ENCODE peak calls at places on chromosomes 2 and 18, in five cellular contexts. M is HCT116, N is PC-3, G is PC-9, I is SK-N-SH. E is an unnamed sample.

GRCh38 chr2:189641565-189641964 is 19.7 kb upstream of the ASNSD1 start:
- DNase-seq in M (no peak), I (no peak), N (no peak), G (no peak), E (no peak)

GRCh38 chr2:199261936-199262335 is 195.8 kb downstream of the SATB2 start:
- DNase-seq in N (no peak), G (no peak), I (no peak), M (no peak), E (no peak)

GRCh38 chr18:46705521-46705920 is 48.5 kb upstream of the LOXHD1 start:
- DNase-seq in N (no peak), G (no peak), I (peak; percentile 69), M (no peak), E (no peak)

GRCh38 chr2:115650827-115651226 is 1208.4 kb downstream of the DPP10 start:
- DNase-seq in G (no peak), M (no peak), N (no peak), I (no peak), E (no peak)

GRCh38 chr18:75247601-75248421 is 37.2 kb downstream of the TSHZ1 start:
- DNase-seq in N (peak; percentile 15), M (no peak), I (no peak), G (no peak), E (no peak)

GRCh38 chr2:149307014-149307413 is 23.4 kb upstream of the LYPD6 start:
- DNase-seq in I (peak; percentile 49), N (no peak), M (no peak), G (no peak), E (no peak)

GRCh38 chr2:144317071-144317738 is 202.7 kb downstream of the ZEB2 start:
- DNase-seq in I (no peak), G (no peak), M (no peak), N (no peak), E (no peak)

GRCh38 chr2:65382776-65383357 is 49.5 kb downstream of the SPRED2 start:
- DNase-seq in I (peak; percentile 50), M (peak; percentile 96), G (peak; percentile 98), N (peak; percentile 99), E (peak; percentile 85)

GRCh38 chr18:52615321-52615720 is 275.3 kb downstream of the DCC start:
- DNase-seq in M (no peak), I (no peak), N (no peak), G (no peak), E (no peak)

GRCh38 chr18:78487649-78488048 is 492.0 kb upstream of the SALL3 start:
- DNase-seq in M (no peak), G (no peak), N (no peak), I (no peak), E (no peak)

GRCh38 chr2:120731175-120731574 is 4.5 kb upstream of the GLI2 start:
- DNase-seq in M (no peak), N (no peak), I (no peak), G (no peak), E (no peak)

GRCh38 chr2:110858135-110858737 is 125.9 kb downstream of the ACOXL start:
- DNase-seq in I (no peak), G (no peak), M (no peak), N (no peak), E (peak; percentile 88)

GRCh38 chr2:238667008-238667407 is 180.9 kb upstream of the TWIST2 start:
- DNase-seq in N (no peak), I (no peak), G (no peak), M (no peak), E (no peak)

GRCh38 chr2:208713066-208713465 is 306.5 kb downstream of the PTH2R start:
- DNase-seq in N (no peak), M (no peak), G (no peak), I (no peak), E (no peak)

GRCh38 chr18:8416212-8417019 is 192.8 kb upstream of the RAB12 start:
- DNase-seq in N (peak; percentile 25), M (no peak), G (peak; percentile 12), I (no peak), E (no peak)

GRCh38 chr18:11163668-11164067 is 14.3 kb upstream of the PIEZO2 start:
- DNase-seq in G (no peak), I (peak; percentile 47), M (no peak), N (no peak), E (no peak)

GRCh38 chr2:43318791-43319190 is 92.4 kb upstream of the ZFP36L2 start:
- DNase-seq in M (no peak), G (no peak), I (no peak), N (peak; percentile 75), E (no peak)

GRCh38 chr2:235554936-235555335 is 61.1 kb downstream of the AGAP1 start:
- DNase-seq in N (no peak), M (no peak), G (no peak), I (no peak), E (no peak)

GRCh38 chr2:235556901-235557300 is 63.1 kb downstream of the AGAP1 start:
- DNase-seq in I (no peak), G (no peak), M (no peak), N (no peak), E (no peak)

GRCh38 chr2:235554385-235554784 is 60.5 kb downstream of the AGAP1 start:
- DNase-seq in I (no peak), G (no peak), N (no peak), M (no peak), E (no peak)

GRCh38 chr2:235555356-235555755 is 61.5 kb downstream of the AGAP1 start:
- DNase-seq in I (no peak), M (no peak), G (no peak), N (no peak), E (no peak)

DNA sequence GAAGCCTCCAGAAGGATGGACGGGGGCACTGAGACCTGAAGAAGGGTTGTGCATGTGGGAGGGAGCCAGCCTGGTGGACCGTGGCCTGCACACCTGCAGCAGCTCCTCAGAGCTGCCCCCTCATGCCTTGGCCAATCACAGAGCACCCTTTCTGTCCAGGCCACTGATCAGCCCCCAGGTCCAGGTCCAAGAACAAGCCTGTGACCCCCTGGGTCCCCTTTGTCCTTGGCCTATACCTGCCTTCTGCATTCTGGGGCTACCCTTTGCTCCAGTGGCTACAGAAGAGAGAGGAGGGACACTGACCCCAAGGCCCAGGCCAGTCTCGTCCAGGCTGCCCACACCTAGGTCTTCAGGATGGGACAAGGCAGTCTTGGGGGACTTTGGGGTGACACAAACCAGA is 62.2 kb downstream of the AGAP1 start:
- DNase-seq in I (no peak), G (no peak), N (no peak), M (no peak), E (no peak)
- TF ChIP-seq CTCF in I (no peak), G (no peak), N (no peak), M (no peak), E (no peak)

DNA sequence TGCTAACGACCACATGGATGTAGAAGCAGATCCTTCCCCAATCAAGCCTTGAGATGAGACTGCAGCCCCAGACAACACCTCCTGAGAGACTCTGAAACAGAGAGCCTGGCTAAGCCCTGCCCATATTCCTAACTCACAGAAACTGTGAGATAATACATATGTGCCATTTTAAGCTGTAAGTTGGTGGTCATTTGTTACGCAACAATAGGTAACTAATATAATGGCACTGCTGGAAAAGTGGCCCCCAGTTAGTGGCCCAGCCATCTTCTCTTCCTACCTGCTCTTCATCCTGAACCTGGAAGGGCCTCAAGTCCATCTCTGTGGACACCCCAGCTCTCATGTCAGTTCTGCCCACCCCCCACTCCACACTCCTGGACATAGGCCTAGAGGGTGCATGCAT is 144.0 kb downstream of the TMEM17 start:
- DNase-seq in N (no peak), G (no peak), M (no peak), I (no peak), E (no peak)
- H3K9me2 ChIP-seq in N (no peaks in the 10 kb centered on the region), G (no peaks in the 10 kb centered on the region), M (no peaks in the 10 kb centered on the region), I (no peaks in the 10 kb centered on the region), E (no peaks in the 10 kb centered on the region)

DNA sequence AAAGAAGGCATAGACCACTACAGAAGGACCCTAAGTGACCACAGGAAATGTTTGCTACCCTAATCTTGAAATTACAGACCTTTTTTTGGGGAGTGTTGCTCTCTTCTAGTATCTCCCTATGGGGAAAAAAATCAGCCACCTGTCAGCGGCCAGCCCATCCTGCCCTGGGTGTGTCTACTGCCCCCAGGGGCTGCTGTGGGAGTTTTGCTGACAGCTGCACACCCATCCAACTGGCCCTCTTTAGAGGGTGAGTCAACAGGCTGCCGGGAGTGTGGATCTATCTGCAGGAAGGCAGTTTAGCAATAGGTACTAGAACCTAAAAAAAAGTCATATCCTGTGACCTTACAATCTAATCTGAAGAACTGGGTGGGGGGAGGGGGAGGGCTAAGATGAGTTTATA is 796 bp upstream of the DYSF start:
- DNase-seq in G (peak; percentile 71), N (peak; percentile 91), I (no peak), M (peak; percentile 10), E (peak; percentile 23)
- H3K4me2 ChIP-seq in G (peak overlapping the region; percentile 90), N (peak overlapping the region; percentile 92), I (no peak overlapping the region), M (peak overlapping the region; percentile 21), E (no peak overlapping the region)

GRCh38 chr2:105712981-105713596 is 31.6 kb upstream of the NCK2 start:
- DNase-seq in N (peak; percentile 80), M (no peak), G (no peak), I (no peak), E (no peak)
- TF ChIP-seq CTCF in N (no peak), M (no peak), G (no peak), I (no peak), E (no peak)

GRCh38 chr2:204535356-204535755 is 9.9 kb upstream of the PARD3B start:
- DNase-seq in M (no peak), N (no peak), I (no peak), G (no peak), E (no peak)
- H3K9me2 ChIP-seq in M (no peaks in the 10 kb centered on the region), N (no peaks in the 10 kb centered on the region), I (no peaks in the 10 kb centered on the region), G (no peaks in the 10 kb centered on the region), E (no peaks in the 10 kb centered on the region)

GRCh38 chr18:22177496-22177866 is 8.1 kb downstream of the GATA6 start:
- DNase-seq in N (no peak), M (no peak), I (no peak), G (no peak), E (no peak)

GRCh38 chr18:22176622-22177495 is 7.5 kb downstream of the GATA6 start:
- DNase-seq in M (no peak), N (no peak), I (no peak), G (no peak), E (no peak)

GRCh38 chr18:22179631-22180030 is 10.2 kb downstream of the GATA6 start:
- DNase-seq in N (no peak), G (no peak), M (no peak), I (no peak), E (no peak)

GRCh38 chr18:22180722-22181121 is 11.3 kb downstream of the GATA6 start:
- DNase-seq in G (no peak), N (no peak), I (no peak), M (no peak), E (no peak)

GRCh38 chr18:22179174-22179573 is 9.8 kb downstream of the GATA6 start:
- DNase-seq in N (peak; percentile 14), G (no peak), I (no peak), M (no peak), E (no peak)
- H3K4me2 ChIP-seq in N (no peak overlapping the region), G (no peak overlapping the region), I (no peak overlapping the region), M (no peak overlapping the region), E (no peak overlapping the region)

GRCh38 chr2:18855027-18855426 is 265.7 kb upstream of the NT5C1B start:
- DNase-seq in M (peak; percentile 6), N (peak; percentile 54), I (no peak), G (no peak), E (no peak)
- TF ChIP-seq CTCF in M (peak; percentile 62), N (peak; percentile 71), I (peak; percentile 59), G (peak; percentile 58), E (peak; percentile 62)

E was measured in OCI-LY7.